ENCODE peak calls at places on chromosomes 1 and 21, in ten cellular contexts. One of them, this sample, is unnamed.

GRCh38 chr1:72281637-72282270 is 585 bp downstream of the NEGR1 start:
- DNase-seq in RWPE1: no peak
- DNase-seq in tibial artery: peak
- DNase-seq in gastrocnemius medialis: no peak
- DNase-seq in type B pancreatic cell: no peak
- DNase-seq in neural progenitor cell: no peak
- DNase-seq in fibroblast of mammary gland: peak
- DNase-seq in WERI-Rb-1: peak
- DNase-seq in uterus: no peak
- DNase-seq in dorsolateral prefrontal cortex: no peak
- DNase-seq in this sample: no peak

GRCh38 chr1:230768903-230769570 is 21.8 kb downstream of the CAPN9 start:
- DNase-seq in uterus: no peak
- DNase-seq in gastrocnemius medialis: no peak
- DNase-seq in WERI-Rb-1: no peak
- DNase-seq in tibial artery: no peak
- DNase-seq in type B pancreatic cell: no peak
- DNase-seq in RWPE1: no peak
- DNase-seq in dorsolateral prefrontal cortex: no peak
- DNase-seq in neural progenitor cell: no peak
- DNase-seq in fibroblast of mammary gland: peak
- DNase-seq in this sample: no peak

GRCh38 chr1:214658175-214658574 is 55.2 kb downstream of the CENPF start:
- DNase-seq in type B pancreatic cell: no peak
- DNase-seq in gastrocnemius medialis: no peak
- DNase-seq in fibroblast of mammary gland: no peak
- DNase-seq in dorsolateral prefrontal cortex: no peak
- DNase-seq in WERI-Rb-1: no peak
- DNase-seq in RWPE1: no peak
- DNase-seq in uterus: no peak
- DNase-seq in neural progenitor cell: no peak
- DNase-seq in tibial artery: no peak
- DNase-seq in this sample: no peak

GRCh38 chr1:186188736-186189135 is 186.3 kb downstream of the TPR start:
- DNase-seq in type B pancreatic cell: no peak
- DNase-seq in tibial artery: no peak
- DNase-seq in uterus: no peak
- DNase-seq in neural progenitor cell: no peak
- DNase-seq in fibroblast of mammary gland: peak
- DNase-seq in gastrocnemius medialis: no peak
- DNase-seq in dorsolateral prefrontal cortex: no peak
- DNase-seq in WERI-Rb-1: no peak
- DNase-seq in RWPE1: no peak
- DNase-seq in this sample: no peak

GRCh38 chr1:195766709-195767108 is 841.5 kb downstream of the KCNT2 start:
- DNase-seq in dorsolateral prefrontal cortex: no peak
- DNase-seq in neural progenitor cell: no peak
- DNase-seq in type B pancreatic cell: no peak
- DNase-seq in gastrocnemius medialis: no peak
- DNase-seq in fibroblast of mammary gland: peak
- DNase-seq in RWPE1: peak
- DNase-seq in uterus: no peak
- DNase-seq in tibial artery: no peak
- DNase-seq in WERI-Rb-1: no peak
- DNase-seq in this sample: no peak

GRCh38 chr1:211715976-211716375 is 40.6 kb upstream of the NEK2 start:
- DNase-seq in dorsolateral prefrontal cortex: no peak
- DNase-seq in gastrocnemius medialis: no peak
- DNase-seq in neural progenitor cell: no peak
- DNase-seq in fibroblast of mammary gland: no peak
- DNase-seq in WERI-Rb-1: peak
- DNase-seq in tibial artery: no peak
- DNase-seq in type B pancreatic cell: no peak
- DNase-seq in RWPE1: no peak
- DNase-seq in uterus: no peak
- DNase-seq in this sample: no peak

GRCh38 chr1:2277741-2278488 is 49.8 kb downstream of the SKI start:
- DNase-seq in dorsolateral prefrontal cortex: no peak
- DNase-seq in WERI-Rb-1: no peak
- DNase-seq in gastrocnemius medialis: no peak
- DNase-seq in neural progenitor cell: no peak
- DNase-seq in RWPE1: no peak
- DNase-seq in fibroblast of mammary gland: no peak
- DNase-seq in uterus: no peak
- DNase-seq in type B pancreatic cell: no peak
- DNase-seq in tibial artery: peak
- DNase-seq in this sample: peak

GRCh38 chr1:29712275-29712633 is 475.9 kb downstream of the PTPRU start:
- DNase-seq in WERI-Rb-1: no peak
- DNase-seq in uterus: no peak
- DNase-seq in type B pancreatic cell: no peak
- DNase-seq in RWPE1: no peak
- DNase-seq in fibroblast of mammary gland: no peak
- DNase-seq in dorsolateral prefrontal cortex: no peak
- DNase-seq in neural progenitor cell: no peak
- DNase-seq in gastrocnemius medialis: no peak
- DNase-seq in tibial artery: no peak
- DNase-seq in this sample: no peak

GRCh38 chr1:37793773-37794371 is at the start of gene MANEAL:
- DNase-seq in fibroblast of mammary gland: peak
- DNase-seq in neural progenitor cell: peak
- DNase-seq in type B pancreatic cell: no peak
- DNase-seq in WERI-Rb-1: peak
- DNase-seq in RWPE1: peak
- DNase-seq in uterus: no peak
- DNase-seq in dorsolateral prefrontal cortex: peak
- DNase-seq in gastrocnemius medialis: no peak
- DNase-seq in tibial artery: peak
- DNase-seq in this sample: no peak

GRCh38 chr1:37755290-37755689 is 9.6 kb downstream of the EPHA10 start:
- DNase-seq in tibial artery: no peak
- DNase-seq in uterus: no peak
- DNase-seq in gastrocnemius medialis: no peak
- DNase-seq in WERI-Rb-1: no peak
- DNase-seq in neural progenitor cell: no peak
- DNase-seq in type B pancreatic cell: no peak
- DNase-seq in RWPE1: peak
- DNase-seq in dorsolateral prefrontal cortex: no peak
- DNase-seq in fibroblast of mammary gland: no peak
- DNase-seq in this sample: no peak

GRCh38 chr1:10031461-10031860 is 1.3 kb upstream of the UBE4B start:
- DNase-seq in dorsolateral prefrontal cortex: no peak
- DNase-seq in fibroblast of mammary gland: no peak
- DNase-seq in WERI-Rb-1: no peak
- DNase-seq in type B pancreatic cell: no peak
- DNase-seq in RWPE1: peak
- DNase-seq in tibial artery: no peak
- DNase-seq in uterus: no peak
- DNase-seq in gastrocnemius medialis: no peak
- DNase-seq in neural progenitor cell: no peak
- DNase-seq in this sample: no peak

GRCh38 chr1:199089393-199090122 is 450.7 kb downstream of the PTPRC start:
- DNase-seq in RWPE1: no peak
- DNase-seq in gastrocnemius medialis: no peak
- DNase-seq in tibial artery: no peak
- DNase-seq in fibroblast of mammary gland: no peak
- DNase-seq in neural progenitor cell: no peak
- DNase-seq in dorsolateral prefrontal cortex: no peak
- DNase-seq in type B pancreatic cell: no peak
- DNase-seq in uterus: no peak
- DNase-seq in WERI-Rb-1: no peak
- DNase-seq in this sample: no peak

GRCh38 chr21:45388011-45388521 is 16.9 kb upstream of the COL18A1 start:
- DNase-seq in fibroblast of mammary gland: no peak
- DNase-seq in RWPE1: no peak
- DNase-seq in neural progenitor cell: peak
- DNase-seq in type B pancreatic cell: no peak
- DNase-seq in tibial artery: peak
- DNase-seq in uterus: peak
- DNase-seq in dorsolateral prefrontal cortex: no peak
- DNase-seq in gastrocnemius medialis: no peak
- DNase-seq in WERI-Rb-1: no peak
- DNase-seq in this sample: no peak

GRCh38 chr1:57238408-57238807 is 185.5 kb downstream of the DAB1 start:
- DNase-seq in WERI-Rb-1: peak
- DNase-seq in uterus: no peak
- DNase-seq in type B pancreatic cell: no peak
- DNase-seq in neural progenitor cell: no peak
- DNase-seq in dorsolateral prefrontal cortex: no peak
- DNase-seq in RWPE1: no peak
- DNase-seq in tibial artery: no peak
- DNase-seq in gastrocnemius medialis: no peak
- DNase-seq in fibroblast of mammary gland: no peak
- DNase-seq in this sample: no peak

GRCh38 chr1:27538793-27539192 is 48.8 kb upstream of the WASF2 start:
- DNase-seq in tibial artery: no peak
- DNase-seq in neural progenitor cell: no peak
- DNase-seq in RWPE1: peak
- DNase-seq in gastrocnemius medialis: no peak
- DNase-seq in type B pancreatic cell: no peak
- DNase-seq in WERI-Rb-1: no peak
- DNase-seq in fibroblast of mammary gland: peak
- DNase-seq in dorsolateral prefrontal cortex: no peak
- DNase-seq in uterus: no peak
- DNase-seq in this sample: no peak

GRCh38 chr1:229381234-229381633 is 38.4 kb upstream of the CCSAP start:
- DNase-seq in type B pancreatic cell: no peak
- DNase-seq in gastrocnemius medialis: no peak
- DNase-seq in fibroblast of mammary gland: no peak
- DNase-seq in uterus: no peak
- DNase-seq in dorsolateral prefrontal cortex: no peak
- DNase-seq in RWPE1: no peak
- DNase-seq in neural progenitor cell: peak
- DNase-seq in WERI-Rb-1: peak
- DNase-seq in tibial artery: no peak
- DNase-seq in this sample: peak

GRCh38 chr1:180916771-180917170 is 4.1 kb downstream of the KIAA1614 start:
- DNase-seq in fibroblast of mammary gland: no peak
- DNase-seq in type B pancreatic cell: no peak
- DNase-seq in WERI-Rb-1: no peak
- DNase-seq in RWPE1: no peak
- DNase-seq in uterus: no peak
- DNase-seq in gastrocnemius medialis: no peak
- DNase-seq in dorsolateral prefrontal cortex: no peak
- DNase-seq in neural progenitor cell: no peak
- DNase-seq in tibial artery: no peak
- DNase-seq in this sample: no peak

GRCh38 chr1:180916012-180916770 is 3.5 kb downstream of the KIAA1614 start:
- DNase-seq in dorsolateral prefrontal cortex: no peak
- DNase-seq in tibial artery: no peak
- DNase-seq in WERI-Rb-1: no peak
- DNase-seq in neural progenitor cell: no peak
- DNase-seq in fibroblast of mammary gland: no peak
- DNase-seq in RWPE1: no peak
- DNase-seq in uterus: no peak
- DNase-seq in gastrocnemius medialis: no peak
- DNase-seq in type B pancreatic cell: no peak
- DNase-seq in this sample: no peak

GRCh38 chr1:180919183-180919700 is 6.5 kb downstream of the KIAA1614 start:
- DNase-seq in tibial artery: no peak
- DNase-seq in neural progenitor cell: no peak
- DNase-seq in RWPE1: no peak
- DNase-seq in WERI-Rb-1: no peak
- DNase-seq in type B pancreatic cell: no peak
- DNase-seq in fibroblast of mammary gland: no peak
- DNase-seq in dorsolateral prefrontal cortex: no peak
- DNase-seq in uterus: no peak
- DNase-seq in gastrocnemius medialis: no peak
- DNase-seq in this sample: no peak

GRCh38 chr1:180918519-180918918 is 5.8 kb downstream of the KIAA1614 start:
- DNase-seq in WERI-Rb-1: no peak
- DNase-seq in uterus: no peak
- DNase-seq in RWPE1: no peak
- DNase-seq in dorsolateral prefrontal cortex: no peak
- DNase-seq in tibial artery: no peak
- DNase-seq in fibroblast of mammary gland: no peak
- DNase-seq in gastrocnemius medialis: no peak
- DNase-seq in type B pancreatic cell: no peak
- DNase-seq in neural progenitor cell: no peak
- DNase-seq in this sample: no peak

GRCh38 chr1:180917306-180918065 is 4.8 kb downstream of the KIAA1614 start:
- DNase-seq in fibroblast of mammary gland: no peak
- DNase-seq in RWPE1: no peak
- DNase-seq in neural progenitor cell: peak
- DNase-seq in gastrocnemius medialis: no peak
- DNase-seq in uterus: no peak
- DNase-seq in dorsolateral prefrontal cortex: no peak
- DNase-seq in WERI-Rb-1: no peak
- DNase-seq in tibial artery: no peak
- DNase-seq in type B pancreatic cell: no peak
- DNase-seq in this sample: no peak
- TF ChIP-seq CTCF in fibroblast of mammary gland: no peak
- TF ChIP-seq CTCF in RWPE1: no peak
- TF ChIP-seq CTCF in neural progenitor cell: peak
- TF ChIP-seq CTCF in gastrocnemius medialis: no peak
- TF ChIP-seq CTCF in uterus: no peak
- TF ChIP-seq CTCF in dorsolateral prefrontal cortex: no peak
- TF ChIP-seq CTCF in WERI-Rb-1: no peak
- TF ChIP-seq CTCF in tibial artery: no peak
- TF ChIP-seq CTCF in type B pancreatic cell: no peak
- TF ChIP-seq CTCF in this sample: no peak

GRCh38 chr1:91513160-91513559 is 12.5 kb downstream of the CDC7 start:
- DNase-seq in RWPE1: no peak
- DNase-seq in neural progenitor cell: no peak
- DNase-seq in dorsolateral prefrontal cortex: no peak
- DNase-seq in fibroblast of mammary gland: peak
- DNase-seq in WERI-Rb-1: no peak
- DNase-seq in type B pancreatic cell: no peak
- DNase-seq in uterus: no peak
- DNase-seq in gastrocnemius medialis: no peak
- DNase-seq in tibial artery: no peak
- DNase-seq in this sample: no peak
- TF ChIP-seq CTCF in RWPE1: peak
- TF ChIP-seq CTCF in neural progenitor cell: peak
- TF ChIP-seq CTCF in dorsolateral prefrontal cortex: peak
- TF ChIP-seq CTCF in fibroblast of mammary gland: peak
- TF ChIP-seq CTCF in WERI-Rb-1: no peak
- TF ChIP-seq CTCF in type B pancreatic cell: peak
- TF ChIP-seq CTCF in uterus: peak
- TF ChIP-seq CTCF in gastrocnemius medialis: no peak
- TF ChIP-seq CTCF in tibial artery: peak
- TF ChIP-seq CTCF in this sample: no peak

GRCh38 chr1:20430355-20431290 is 55.4 kb downstream of the CAMK2N1 start:
- DNase-seq in fibroblast of mammary gland: peak
- DNase-seq in RWPE1: peak
- DNase-seq in dorsolateral prefrontal cortex: peak
- DNase-seq in tibial artery: no peak
- DNase-seq in neural progenitor cell: peak
- DNase-seq in gastrocnemius medialis: no peak
- DNase-seq in uterus: no peak
- DNase-seq in WERI-Rb-1: peak
- DNase-seq in type B pancreatic cell: no peak
- DNase-seq in this sample: peak
- TF ChIP-seq CTCF in fibroblast of mammary gland: peak
- TF ChIP-seq CTCF in RWPE1: peak
- TF ChIP-seq CTCF in dorsolateral prefrontal cortex: peak
- TF ChIP-seq CTCF in tibial artery: no peak
- TF ChIP-seq CTCF in neural progenitor cell: peak
- TF ChIP-seq CTCF in gastrocnemius medialis: peak
- TF ChIP-seq CTCF in uterus: no peak
- TF ChIP-seq CTCF in WERI-Rb-1: peak
- TF ChIP-seq CTCF in type B pancreatic cell: peak
- TF ChIP-seq CTCF in this sample: no peak

GRCh38 chr1:23177438-23178380 is 9.1 kb upstream of the LUZP1 start:
- DNase-seq in WERI-Rb-1: peak
- DNase-seq in type B pancreatic cell: peak
- DNase-seq in neural progenitor cell: peak
- DNase-seq in gastrocnemius medialis: peak
- DNase-seq in fibroblast of mammary gland: peak
- DNase-seq in uterus: peak
- DNase-seq in tibial artery: peak
- DNase-seq in RWPE1: peak
- DNase-seq in dorsolateral prefrontal cortex: peak
- DNase-seq in this sample: peak
- TF ChIP-seq CTCF in WERI-Rb-1: no peak
- TF ChIP-seq CTCF in type B pancreatic cell: peak
- TF ChIP-seq CTCF in neural progenitor cell: peak
- TF ChIP-seq CTCF in gastrocnemius medialis: no peak
- TF ChIP-seq CTCF in fibroblast of mammary gland: no peak
- TF ChIP-seq CTCF in uterus: peak
- TF ChIP-seq CTCF in tibial artery: peak
- TF ChIP-seq CTCF in RWPE1: no peak
- TF ChIP-seq CTCF in dorsolateral prefrontal cortex: no peak
- TF ChIP-seq CTCF in this sample: no peak